ENCODE peak calls at places on chromosomes 12 and 14, in four cellular contexts. W is heart right ventricle, M is left ventricle myocardium inferior, Q is AG04449. X is an unnamed sample.

GRCh38 chr12:105861232-105861631 is 277.5 kb downstream of the NUAK1 start:
- DNase-seq in W (no peak), M (no peak), Q (no peak), X (no peak)

GRCh38 chr12:21988619-21989018 is 47.4 kb upstream of the ABCC9 start:
- DNase-seq in W (no peak), M (no peak), Q (no peak), X (no peak)

GRCh38 chr14:67704484-67705089 is 2.9 kb downstream of the RDH12 start:
- DNase-seq in W (peak; percentile 16), M (no peak), Q (no peak), X (peak; percentile 44)

GRCh38 chr12:56377310-56377988 is 14.8 kb upstream of the APOF start:
- DNase-seq in W (no peak), M (no peak), Q (no peak), X (no peak)

GRCh38 chr12:43840338-43840737 is 4.5 kb downstream of the TMEM117 start:
- DNase-seq in W (no peak), M (no peak), Q (no peak), X (no peak)

GRCh38 chr12:25744334-25744733 is 191.3 kb upstream of the LMNTD1 start:
- DNase-seq in W (no peak), M (no peak), Q (no peak), X (no peak)

GRCh38 chr14:51836417-51836816 is 24.0 kb upstream of the GNG2 start:
- DNase-seq in W (no peak), M (no peak), Q (no peak), X (no peak)

GRCh38 chr14:104885031-104885972 is 20.2 kb downstream of the CEP170B start:
- DNase-seq in W (no peak), M (peak; percentile 15), Q (no peak), X (no peak)

GRCh38 chr12:95548539-95549391 is 2.5 kb downstream of the USP44 start:
- DNase-seq in W (peak; percentile 20), M (peak; percentile 64), Q (no peak), X (no peak)

GRCh38 chr14:61668267-61668666 is 27.0 kb upstream of the HIF1A start:
- DNase-seq in W (no peak), M (no peak), Q (no peak), X (no peak)

GRCh38 chr12:121626853-121627623 is 708 bp downstream of the ORAI1 start:
- DNase-seq in W (peak; percentile 55), M (peak; percentile 44), Q (no peak), X (peak; percentile 28)

GRCh38 chr12:26627335-26627734 is 205.7 kb downstream of the ITPR2 start:
- DNase-seq in W (no peak), M (no peak), Q (no peak), X (no peak)

DNA sequence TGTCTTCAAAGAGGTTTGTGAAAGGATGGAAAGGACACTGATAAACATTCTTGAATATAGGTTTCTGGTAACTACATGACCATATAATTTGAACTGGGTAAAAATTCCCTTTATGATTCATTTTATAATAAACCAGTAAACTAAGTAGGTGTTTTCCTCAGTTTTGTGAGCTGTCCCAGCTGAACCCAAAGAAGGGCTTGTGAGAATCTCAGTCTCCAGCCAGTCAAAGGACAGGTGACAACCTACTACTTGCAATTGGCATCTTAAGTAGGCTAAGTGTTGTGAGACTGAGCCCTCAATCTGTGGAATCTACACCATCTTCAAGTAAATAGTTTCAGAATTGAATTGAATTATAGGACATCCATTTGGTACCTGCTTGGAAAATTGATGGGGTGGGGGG is 75.2 kb downstream of the MYF5 start:
- DNase-seq in W (no peak), M (no peak), Q (no peak), X (no peak)
- TF ChIP-seq CTCF in W (no peak), M (no peak), Q (no peak), X (no peak)

DNA sequence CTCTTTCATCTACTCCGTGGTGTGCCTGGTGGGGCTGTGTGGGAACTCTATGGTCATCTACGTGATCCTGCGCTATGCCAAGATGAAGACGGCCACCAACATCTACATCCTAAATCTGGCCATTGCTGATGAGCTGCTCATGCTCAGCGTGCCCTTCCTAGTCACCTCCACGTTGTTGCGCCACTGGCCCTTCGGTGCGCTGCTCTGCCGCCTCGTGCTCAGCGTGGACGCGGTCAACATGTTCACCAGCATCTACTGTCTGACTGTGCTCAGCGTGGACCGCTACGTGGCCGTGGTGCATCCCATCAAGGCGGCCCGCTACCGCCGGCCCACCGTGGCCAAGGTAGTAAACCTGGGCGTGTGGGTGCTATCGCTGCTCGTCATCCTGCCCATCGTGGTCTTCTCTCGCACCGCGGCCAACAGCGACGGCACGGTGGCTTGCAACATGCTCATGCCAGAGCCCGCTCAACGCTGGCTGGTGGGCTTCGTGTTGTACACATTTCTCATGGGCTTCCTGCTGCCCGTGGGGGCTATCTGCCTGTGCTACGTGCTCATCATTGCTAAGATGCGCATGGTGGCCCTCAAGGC is 2.0 kb downstream of the SSTR1 start:
- DNase-seq in W (no peak), M (no peak), Q (no peak), X (no peak)
- H3K4me3 ChIP-seq in W (no peak overlapping the region), M (peak overlapping the region; percentile 65), Q (peak overlapping the region; percentile 81), X (peak overlapping the region; percentile 41)

GRCh38 chr12:16359512-16360491 is 12.4 kb downstream of the MGST1 start:
- DNase-seq in W (peak; percentile 26), M (peak; percentile 46), Q (no peak), X (no peak)
- TF ChIP-seq CTCF in W (peak; percentile 45), M (peak; percentile 57), Q (peak; percentile 66), X (peak; percentile 75)

GRCh38 chr12:73413051-73413450 is 1124.6 kb upstream of the ATXN7L3B start:
- DNase-seq in W (no peak), M (no peak), Q (no peak), X (no peak)

GRCh38 chr12:73418541-73418940 is 1119.1 kb upstream of the ATXN7L3B start:
- DNase-seq in W (no peak), M (no peak), Q (no peak), X (no peak)

GRCh38 chr12:73413974-73414373 is 1123.7 kb upstream of the ATXN7L3B start:
- DNase-seq in W (no peak), M (no peak), Q (no peak), X (no peak)
- H3K4me3 ChIP-seq in W (no peak overlapping the region), M (no peak overlapping the region), Q (no peak overlapping the region), X (no peak overlapping the region)

GRCh38 chr12:65278576-65279386 is at the start of gene MSRB3:
- DNase-seq in W (peak; percentile 85), M (peak; percentile 82), Q (peak; percentile 10), X (peak; percentile 28)
- TF ChIP-seq CTCF in W (no peak), M (no peak), Q (peak; percentile 23), X (peak; percentile 22)

DNA sequence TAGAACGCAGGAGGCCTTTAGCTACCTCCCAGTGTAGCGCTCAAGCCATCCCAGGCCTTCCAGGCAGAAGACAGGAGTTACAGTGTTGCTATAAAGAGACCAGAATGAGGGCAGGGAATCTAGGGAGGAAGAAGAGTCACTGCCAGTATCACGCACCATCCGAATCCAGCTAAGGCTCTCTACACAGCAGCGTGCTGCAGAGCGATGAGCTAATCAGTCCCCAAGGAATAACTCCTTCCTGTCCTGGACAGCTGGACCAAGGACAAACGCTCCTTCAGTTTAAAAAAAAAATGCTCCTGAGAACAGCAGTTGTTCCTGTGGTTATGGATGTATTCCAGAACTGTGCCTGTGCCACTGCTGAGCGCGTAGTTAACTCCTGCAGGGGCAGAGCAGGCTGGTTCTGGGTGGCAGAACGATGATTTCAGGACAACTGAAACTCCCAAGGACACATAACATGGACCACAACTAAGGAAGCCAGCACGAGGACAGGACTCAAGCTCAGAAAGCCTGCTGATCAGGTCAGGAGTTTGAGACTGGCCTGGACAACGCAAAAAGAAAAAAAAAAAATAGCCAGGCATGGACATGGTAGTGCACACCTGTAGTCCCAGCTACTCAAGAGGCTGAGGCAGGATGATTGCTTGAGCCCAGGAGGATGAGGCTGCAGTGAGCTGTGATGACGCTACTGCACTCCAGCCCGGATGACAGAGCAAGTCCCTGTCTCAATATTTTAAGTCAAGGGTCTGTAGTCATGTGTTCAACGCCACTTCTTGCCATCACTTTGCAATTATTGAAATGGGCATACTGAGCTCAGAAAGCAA is 2.6 kb downstream of the IFFO1 start:
- DNase-seq in W (peak; percentile 81), M (peak; percentile 57), Q (no peak), X (no peak)
- H3K4me3 ChIP-seq in W (no peak overlapping the region), M (peak overlapping the region; percentile 95), Q (peak overlapping the region; percentile 32), X (peak overlapping the region; percentile 78)

GRCh38 chr12:48965447-48965846 is 6.1 kb downstream of the WNT10B start:
- DNase-seq in W (no peak), M (no peak), Q (no peak), X (no peak)
- TF ChIP-seq CTCF in W (no peak), M (peak; percentile 21), Q (peak; percentile 60), X (peak; percentile 61)

GRCh38 chr12:119692410-119692809 is 24.5 kb downstream of the PRKAB1 start:
- DNase-seq in W (no peak), M (no peak), Q (no peak), X (no peak)

GRCh38 chr12:119695034-119695433 is 27.1 kb downstream of the PRKAB1 start:
- DNase-seq in W (no peak), M (no peak), Q (no peak), X (no peak)

GRCh38 chr12:119694111-119694510 is 26.2 kb downstream of the PRKAB1 start:
- DNase-seq in W (no peak), M (no peak), Q (no peak), X (no peak)

GRCh38 chr12:119693006-119693405 is 25.1 kb downstream of the PRKAB1 start:
- DNase-seq in W (peak; percentile 72), M (no peak), Q (peak; percentile 89), X (peak; percentile 86)

GRCh38 chr12:119693511-119693910 is 25.6 kb downstream of the PRKAB1 start:
- DNase-seq in W (no peak), M (no peak), Q (no peak), X (no peak)
- H3K4me3 ChIP-seq in W (no peak overlapping the region), M (no peak overlapping the region), Q (no peak overlapping the region), X (no peak overlapping the region)